ENCODE peak calls at places on chromosome 12, in four cellular contexts. W is adrenal gland, P is thoracic aorta, U is HCT116. C is an unnamed sample.

GRCh38 chr12:125122668-125123067 is 57.4 kb downstream of the AACS start:
- DNase-seq in W (no peak), P (no peak), U (no peak), C (no peak)

GRCh38 chr12:22248079-22248478 is 86.4 kb downstream of the ST8SIA1 start:
- DNase-seq in W (no peak), P (no peak), U (no peak), C (no peak)

GRCh38 chr12:107775093-107775721 is 703 bp downstream of the ASCL4 start:
- DNase-seq in W (no peak), P (no peak), U (no peak), C (no peak)

GRCh38 chr12:124875803-124876132 is 12.1 kb upstream of the SCARB1 start:
- DNase-seq in W (no peak), P (no peak), U (no peak), C (no peak)

GRCh38 chr12:2402180-2402579 is 349.4 kb downstream of the CACNA1C start:
- DNase-seq in W (no peak), P (no peak), U (no peak), C (no peak)

GRCh38 chr12:57222286-57223190 is 5.9 kb downstream of the NXPH4 start:
- DNase-seq in W (no peak), P (no peak), U (no peak), C (no peak)

GRCh38 chr12:51326762-51327439 is 2.9 kb upstream of the BIN2 start:
- DNase-seq in W (no peak), P (no peak), U (no peak), C (no peak)

GRCh38 chr12:53995311-53996187 is 4.4 kb upstream of the HOXC9 start:
- DNase-seq in W (no peak), P (no peak), U (no peak), C (no peak)

GRCh38 chr12:58741226-58741625 is 179.1 kb downstream of the LRIG3 start:
- DNase-seq in W (no peak), P (no peak), U (no peak), C (no peak)

GRCh38 chr12:103495158-103495782 is 498 bp downstream of the C12orf42 start:
- DNase-seq in W (peak; percentile 13), P (no peak), U (no peak), C (no peak)

GRCh38 chr12:47408171-47408871 is 297.5 kb downstream of the RPAP3 start:
- DNase-seq in W (no peak), P (no peak), U (peak; percentile 19), C (no peak)

GRCh38 chr12:96211989-96212388 is 17.8 kb downstream of the ELK3 start:
- DNase-seq in W (no peak), P (no peak), U (no peak), C (no peak)

GRCh38 chr12:111251099-111251498 is 117.8 kb downstream of the PHETA1 start:
- DNase-seq in W (no peak), P (no peak), U (no peak), C (no peak)

GRCh38 chr12:118958520-118958919 is 22.8 kb upstream of the SRRM4 start:
- DNase-seq in W (no peak), P (no peak), U (no peak), C (no peak)

GRCh38 chr12:98901189-98901588 is 256.1 kb downstream of the APAF1 start:
- DNase-seq in W (no peak), P (no peak), U (no peak), C (no peak)

GRCh38 chr12:103955811-103956514 is 9.7 kb upstream of the TDG start:
- DNase-seq in W (no peak), P (no peak), U (no peak), C (no peak)

GRCh38 chr12:71158361-71158882 is 623 bp upstream of the TSPAN8 start:
- DNase-seq in W (no peak), P (no peak), U (no peak), C (no peak)

GRCh38 chr12:51320695-51321320 is 3.2 kb downstream of the BIN2 start:
- DNase-seq in W (no peak), P (no peak), U (no peak), C (peak; percentile 23)

GRCh38 chr12:113339540-113339939 is 4.6 kb upstream of the SLC8B1 start:
- DNase-seq in W (no peak), P (no peak), U (no peak), C (no peak)

GRCh38 chr12:80627773-80628172 is 79.7 kb upstream of the MYF6 start:
- DNase-seq in W (no peak), P (no peak), U (no peak), C (no peak)

GRCh38 chr12:109169262-109169661 is 52.9 kb downstream of the ACACB start:
- DNase-seq in W (no peak), P (no peak), U (no peak), C (no peak)

GRCh38 chr12:19546611-19547162 is 107.4 kb downstream of the AEBP2 start:
- DNase-seq in W (no peak), P (no peak), U (no peak), C (no peak)

GRCh38 chr12:95532851-95533250 is 18.4 kb downstream of the USP44 start:
- DNase-seq in W (no peak), P (no peak), U (no peak), C (no peak)

GRCh38 chr12:128078311-128078851 is 188.6 kb upstream of the TMEM132C start:
- DNase-seq in W (peak; percentile 16), P (no peak), U (no peak), C (no peak)

GRCh38 chr12:1914116-1914911 is 4.1 kb downstream of the CACNA2D4 start:
- DNase-seq in W (no peak), P (no peak), U (no peak), C (no peak)

GRCh38 chr12:7832059-7832696 is 40.5 kb downstream of the SLC2A14 start:
- DNase-seq in W (peak; percentile 34), P (no peak), U (peak; percentile 32), C (peak; percentile 78)

GRCh38 chr12:96327346-96327745 is 72.9 kb downstream of the CDK17 start:
- DNase-seq in W (no peak), P (no peak), U (no peak), C (no peak)

GRCh38 chr12:95982602-95983001 is 13.5 kb downstream of the HAL start:
- DNase-seq in W (no peak), P (no peak), U (no peak), C (no peak)

GRCh38 chr12:823043-823698 is 70.8 kb downstream of the WNK1 start:
- DNase-seq in W (no peak), P (no peak), U (no peak), C (no peak)

GRCh38 chr12:42407306-42407705 is 81.3 kb downstream of the PPHLN1 start:
- DNase-seq in W (no peak), P (no peak), U (no peak), C (no peak)

GRCh38 chr12:27627123-27627835 is 69.0 kb upstream of the REP15 start:
- DNase-seq in W (peak; percentile 63), P (peak; percentile 46), U (no peak), C (no peak)

GRCh38 chr12:97167598-97167997 is 260.5 kb downstream of the NEDD1 start:
- DNase-seq in W (no peak), P (no peak), U (no peak), C (no peak)

GRCh38 chr12:121277367-121277744 is 19.2 kb downstream of the CAMKK2 start:
- DNase-seq in W (no peak), P (no peak), U (no peak), C (peak; percentile 8)
- H3K27ac ChIP-seq in W (peak overlapping the region; percentile 32), P (no peak overlapping the region), U (no peak overlapping the region), C (no peak overlapping the region)

GRCh38 chr12:100797246-100797645 is 2.7 kb downstream of the ANO4 start:
- DNase-seq in W (no peak), P (no peak), U (no peak), C (no peak)

GRCh38 chr12:100797786-100798580 is 3.4 kb downstream of the ANO4 start:
- DNase-seq in W (no peak), P (no peak), U (no peak), C (no peak)

GRCh38 chr12:100796616-100797015 is 2.0 kb downstream of the ANO4 start:
- DNase-seq in W (no peak), P (no peak), U (no peak), C (no peak)

GRCh38 chr12:100799770-100800169 is 5.2 kb downstream of the ANO4 start:
- DNase-seq in W (no peak), P (no peak), U (no peak), C (no peak)

DNA sequence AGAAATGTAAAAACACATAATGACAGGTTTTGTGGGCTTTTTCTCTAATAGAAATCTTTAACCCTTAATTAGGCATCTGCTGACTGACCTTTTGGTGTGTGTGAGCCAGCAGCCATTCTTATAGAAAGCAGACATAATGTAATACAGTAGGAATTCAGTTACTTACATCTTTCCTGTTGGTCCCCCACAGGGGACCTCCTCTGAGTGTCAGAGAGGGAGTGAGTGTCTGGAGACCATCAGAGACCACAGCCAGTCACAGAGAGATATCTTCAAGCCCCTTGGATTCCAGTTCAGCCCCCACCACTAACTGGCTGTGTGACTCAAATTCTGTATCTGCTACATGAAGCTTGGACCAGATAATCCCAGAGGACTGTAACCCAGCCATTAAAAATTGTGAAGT is 4.2 kb downstream of the ANO4 start:
- DNase-seq in W (no peak), P (no peak), U (no peak), C (no peak)
- H3K27ac ChIP-seq in W (no peak overlapping the region), P (no peak overlapping the region), U (no peak overlapping the region), C (no peak overlapping the region)

DNA sequence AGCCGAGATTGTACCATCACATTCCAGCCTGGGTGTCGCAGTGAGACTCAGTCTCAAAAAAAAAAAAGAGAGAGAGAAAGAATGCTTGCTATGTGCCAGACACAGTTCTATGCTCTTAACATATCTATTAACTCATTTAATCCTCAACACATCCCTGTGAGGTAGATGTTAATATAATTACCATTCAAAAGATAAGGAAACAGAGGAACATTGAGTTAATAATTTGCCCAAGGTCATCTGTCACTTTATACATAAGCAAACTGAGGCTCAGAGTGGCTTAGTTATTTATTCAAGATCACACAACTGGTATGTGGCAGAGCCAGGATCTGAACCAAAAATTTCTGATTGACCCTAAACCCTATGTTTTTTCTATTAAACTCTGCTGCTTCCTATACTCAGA is 116.1 kb upstream of the BCAT1 start:
- DNase-seq in W (no peak), P (no peak), U (no peak), C (no peak)
- H3K27ac ChIP-seq in W (no peak overlapping the region), P (no peak overlapping the region), U (no peak overlapping the region), C (no peak overlapping the region)

DNA sequence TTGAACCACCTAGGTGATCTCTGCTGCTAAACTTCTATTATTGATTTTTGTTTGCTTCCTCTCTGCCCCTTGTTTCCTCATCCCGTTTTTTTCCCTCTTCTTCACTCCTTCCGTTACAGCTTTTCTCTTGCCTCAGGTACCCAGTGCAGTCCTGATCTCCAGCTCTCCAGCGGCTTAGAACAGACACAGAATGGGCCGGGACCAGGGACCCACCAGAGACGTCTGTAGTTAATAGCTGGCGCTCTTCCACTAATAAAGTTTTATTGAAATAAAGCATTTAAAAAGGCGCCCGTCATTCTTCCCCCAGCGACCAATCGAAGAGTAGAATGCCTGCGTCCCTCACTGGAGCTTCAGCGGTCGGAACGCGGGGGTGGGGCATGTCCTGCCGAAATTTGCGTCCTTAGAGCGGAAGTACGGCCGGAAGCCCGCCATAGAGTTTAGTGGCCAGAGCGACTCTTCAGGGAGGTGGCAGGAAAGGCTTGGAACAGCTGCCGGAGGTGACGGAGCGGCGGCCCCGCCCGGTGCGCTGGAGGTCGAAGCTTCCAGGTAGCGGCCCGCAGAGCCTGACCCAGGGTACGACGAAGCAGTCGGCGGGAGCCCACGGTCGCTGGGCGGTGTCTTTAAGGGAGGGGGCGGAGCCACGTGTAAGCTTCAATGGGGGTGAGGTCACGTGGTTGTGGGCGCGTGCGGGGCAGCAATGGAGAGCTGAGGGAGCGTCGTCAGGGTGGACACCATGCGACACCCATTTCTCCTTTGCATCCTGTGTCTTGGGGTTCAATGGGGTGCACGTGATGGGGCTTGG is at the start of gene COPS7A:
- DNase-seq in W (peak; percentile 98), P (peak; percentile 82), U (peak; percentile 98), C (peak; percentile 98)
- H3K27ac ChIP-seq in W (peak within 1 kb of the TSS; percentile 94), P (peak within 1 kb of the TSS; percentile 76), U (peak within 1 kb of the TSS; percentile 91), C (peak within 1 kb of the TSS; percentile 79)